ENCODE peak calls at places on chromosomes 7 and 10, in ten cellular contexts. R is M059J; G is GM03348; I is caudate nucleus; A is stimulated activated CD4-positive, alpha-beta T cell treated with anti-CD3 and anti-CD28 coated beads, Interleukin-2, amount 100 ng/mL, for 24 hours; N is CD8-positive, alpha-beta T cell; H is ecto neural progenitor cell; M is NCI-H510A treated with DMSO at 0.1 percent for 48 hours; O is amygdala; D is tibial artery. P is an unnamed sample.

GRCh38 chr10:61929555-61929954 is 28.1 kb downstream of the ARID5B start:
- DNase-seq in R (no peak), G (no peak), I (no peak), A (no peak), N (no peak), H (no peak), M (no peak), O (no peak), D (no peak), P (no peak)

GRCh38 chr10:30186371-30186875 is 127.0 kb upstream of the JCAD start:
- DNase-seq in R (peak), G (peak), I (no peak), A (no peak), N (no peak), H (no peak), M (no peak), O (no peak), D (no peak), P (no peak)

GRCh38 chr10:58237014-58237830 is 30.5 kb downstream of the IPMK start:
- DNase-seq in R (peak), G (peak), I (no peak), A (no peak), N (no peak), H (no peak), M (no peak), O (no peak), D (no peak), P (no peak)

GRCh38 chr10:62243647-62243997 is 25.0 kb downstream of the RTKN2 start:
- DNase-seq in R (no peak), G (no peak), I (no peak), A (no peak), N (no peak), H (no peak), M (no peak), O (no peak), D (no peak), P (no peak)

GRCh38 chr7:112192236-112193154 is 13.7 kb downstream of the DOCK4 start:
- DNase-seq in R (peak), G (peak), I (no peak), A (no peak), N (no peak), H (no peak), M (no peak), O (no peak), D (no peak), P (no peak)

GRCh38 chr10:67788028-67788886 is 49.7 kb downstream of the DNAJC12 start:
- DNase-seq in R (peak), G (peak), I (no peak), A (peak), N (peak), H (peak), M (no peak), O (no peak), D (no peak), P (no peak)

GRCh38 chr10:78209987-78210386 is 176.3 kb downstream of the RPS24 start:
- DNase-seq in R (no peak), G (no peak), I (no peak), A (no peak), N (no peak), H (no peak), M (no peak), O (no peak), D (no peak), P (no peak)

GRCh38 chr10:46525824-46526681 is 30.4 kb downstream of the GPRIN2 start:
- DNase-seq in R (no peak), G (no peak), I (no peak), A (no peak), N (no peak), H (no peak), M (no peak), O (no peak), D (no peak), P (no peak)

GRCh38 chr7:46156039-46156438 is 235.0 kb upstream of the IGFBP3 start:
- DNase-seq in R (no peak), G (no peak), I (no peak), A (no peak), N (no peak), H (no peak), M (no peak), O (no peak), D (no peak), P (no peak)

GRCh38 chr7:12757443-12757842 is 70.0 kb downstream of the ARL4A start:
- DNase-seq in R (peak), G (peak), I (no peak), A (no peak), N (no peak), H (no peak), M (no peak), O (no peak), D (no peak), P (no peak)

GRCh38 chr7:90973146-90973545 is 291.1 kb upstream of the FZD1 start:
- DNase-seq in R (no peak), G (peak), I (no peak), A (no peak), N (no peak), H (no peak), M (no peak), O (no peak), D (no peak), P (no peak)